ENCODE peak calls at places on chromosomes 11 and 22, in eight cellular contexts. T is psoas muscle; A is AG10803; F is cardiac muscle cell; B is fibroblast of lung; Q is HCT116; R is transverse colon; Z is CD8-positive, alpha-beta T cell. K is an unnamed sample.
A peak's percentile ranks its signal among the peaks of the same experiment; 100 is the strongest.

GRCh38 chr11:96197801-96198465 is 145.1 kb downstream of the MAML2 start:
- DNase-seq in T (no peak), A (no peak), F (no peak), B (no peak), Q (no peak), R (no peak), Z (no peak), K (no peak)

GRCh38 chr11:85742873-85743275 is 56.9 kb upstream of the CCDC89 start:
- DNase-seq in T (no peak), A (no peak), F (no peak), B (no peak), Q (no peak), R (no peak), Z (no peak), K (no peak)

GRCh38 chr22:32854351-32854804 is 52.9 kb downstream of the TIMP3 start:
- DNase-seq in T (no peak), A (peak; percentile 47), F (no peak), B (peak; percentile 54), Q (no peak), R (no peak), Z (no peak), K (no peak)

GRCh38 chr11:78801161-78801884 is 226.7 kb upstream of the NARS2 start:
- DNase-seq in T (peak; percentile 43), A (peak; percentile 98), F (no peak), B (peak; percentile 98), Q (no peak), R (peak; percentile 37), Z (no peak), K (peak; percentile 96)

GRCh38 chr11:128949791-128950454 is 7.3 kb upstream of the TP53AIP1 start:
- DNase-seq in T (no peak), A (peak; percentile 39), F (no peak), B (peak; percentile 59), Q (no peak), R (no peak), Z (no peak), K (peak; percentile 12)

GRCh38 chr11:102330226-102330625 is 12.9 kb downstream of the BIRC3 start:
- DNase-seq in T (no peak), A (peak; percentile 69), F (no peak), B (no peak), Q (no peak), R (no peak), Z (no peak), K (no peak)

GRCh38 chr11:68269414-68270081 is 2.2 kb downstream of the C11orf24 start:
- DNase-seq in T (no peak), A (peak; percentile 74), F (no peak), B (peak; percentile 59), Q (no peak), R (no peak), Z (no peak), K (peak; percentile 86)

GRCh38 chr11:75400110-75400865 is 970 bp downstream of the RPS3 start:
- DNase-seq in T (no peak), A (peak; percentile 19), F (no peak), B (no peak), Q (no peak), R (no peak), Z (no peak), K (peak; percentile 25)

GRCh38 chr11:904380-904779 is 6.2 kb downstream of the CHID1 start:
- DNase-seq in T (no peak), A (no peak), F (no peak), B (no peak), Q (no peak), R (no peak), Z (no peak), K (no peak)

GRCh38 chr22:20109411-20110358 is 6.2 kb upstream of the RANBP1 start:
- DNase-seq in T (peak; percentile 12), A (no peak), F (no peak), B (no peak), Q (no peak), R (no peak), Z (no peak), K (no peak)

GRCh38 chr11:35122308-35122707 is 16.7 kb upstream of the CD44 start:
- DNase-seq in T (no peak), A (no peak), F (no peak), B (no peak), Q (no peak), R (no peak), Z (no peak), K (no peak)

GRCh38 chr11:74453373-74453975 is 13.9 kb downstream of the KCNE3 start:
- DNase-seq in T (peak; percentile 59), A (peak; percentile 55), F (peak; percentile 79), B (peak; percentile 72), Q (peak; percentile 65), R (peak; percentile 77), Z (peak; percentile 57), K (peak; percentile 82)

GRCh38 chr11:64250875-64251721 is at the start of gene PLCB3:
- DNase-seq in T (peak; percentile 55), A (peak; percentile 37), F (peak; percentile 76), B (peak; percentile 38), Q (no peak), R (peak; percentile 71), Z (peak; percentile 68), K (no peak)

GRCh38 chr11:26028294-26028954 is 303.5 kb upstream of the ANO3 start:
- DNase-seq in T (no peak), A (peak; percentile 54), F (no peak), B (peak; percentile 59), Q (no peak), R (no peak), Z (no peak), K (peak; percentile 62)

GRCh38 chr22:49016909-49017768 is 810.5 kb downstream of the BRD1 start:
- DNase-seq in T (no peak), A (no peak), F (no peak), B (no peak), Q (no peak), R (no peak), Z (no peak), K (no peak)

GRCh38 chr11:10413268-10413667 is 41.8 kb upstream of the AMPD3 start:
- DNase-seq in T (no peak), A (no peak), F (peak; percentile 14), B (peak; percentile 26), Q (peak; percentile 28), R (peak; percentile 33), Z (peak; percentile 43), K (peak; percentile 74)
- TF ChIP-seq CTCF in T (no peak), A (no peak), F (peak; percentile 12), B (peak; percentile 14), Q (peak; percentile 35), R (peak; percentile 44), Z (peak; percentile 51), K (peak; percentile 58)

GRCh38 chr11:87405843-87406242 is 368.1 kb downstream of the TMEM135 start:
- DNase-seq in T (peak; percentile 22), A (peak; percentile 3), F (no peak), B (no peak), Q (no peak), R (no peak), Z (no peak), K (no peak)
- H3K4me3 ChIP-seq in T (no peak overlapping the region), A (no peak overlapping the region), F (no peak overlapping the region), B (no peak overlapping the region), Q (no peak overlapping the region), R (no peak overlapping the region), Z (no peak overlapping the region), K (no peak overlapping the region)

GRCh38 chr11:43021466-43021865 is 290.3 kb upstream of the API5 start:
- DNase-seq in T (no peak), A (no peak), F (peak; percentile 19), B (no peak), Q (no peak), R (no peak), Z (no peak), K (no peak)
- TF ChIP-seq CTCF in T (no peak), A (no peak), F (no peak), B (no peak), Q (peak; percentile 26), R (no peak), Z (no peak), K (no peak)

DNA sequence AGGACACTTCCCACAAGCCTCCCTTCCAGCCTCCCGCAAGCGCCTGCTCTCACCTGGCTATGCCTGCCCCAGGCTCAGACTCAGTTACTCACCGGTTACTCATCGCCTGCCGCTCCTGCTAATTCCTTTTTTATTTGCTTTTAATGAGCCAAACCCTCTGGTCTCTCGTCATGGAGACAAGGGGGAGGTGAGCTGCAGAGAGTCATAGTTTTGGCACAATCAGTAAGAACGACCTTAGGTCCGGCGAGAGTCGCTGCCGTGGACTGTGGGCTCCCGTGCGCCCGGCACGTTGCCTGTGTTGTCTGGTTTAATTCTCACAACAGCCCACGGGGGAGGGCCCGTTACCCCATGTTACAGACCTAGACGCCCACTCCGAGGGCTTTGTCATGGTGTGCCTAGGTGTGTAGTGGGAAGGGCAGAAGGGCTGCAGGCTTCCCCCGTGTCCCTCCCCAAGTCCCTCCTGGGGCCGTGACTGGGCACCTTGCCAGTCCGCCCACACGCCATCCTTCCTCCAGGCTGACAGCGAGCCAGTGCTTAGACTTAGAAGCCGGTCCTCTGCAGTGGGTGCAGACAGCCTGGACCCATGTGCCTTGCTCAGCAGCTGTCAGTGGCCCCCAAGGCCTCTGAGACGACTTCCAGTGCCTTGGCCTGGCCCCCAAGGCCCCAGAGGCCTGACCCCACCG is 42.2 kb downstream of the WNT7B start:
- DNase-seq in T (no peak), A (peak; percentile 72), F (peak; percentile 5), B (peak; percentile 40), Q (peak; percentile 93), R (no peak), Z (no peak), K (peak; percentile 46)
- H3K4me3 ChIP-seq in T (no peak overlapping the region), A (peak overlapping the region; percentile 30), F (no peak overlapping the region), B (no peak overlapping the region), Q (peak overlapping the region; percentile 23), R (no peak overlapping the region), Z (no peak overlapping the region), K (no peak overlapping the region)